ENCODE peak calls at places on chromosomes 6 and 20, in six cellular contexts. One of them, this sample, is unnamed.

GRCh38 chr6:136438445-136438844 is 111.8 kb downstream of the MAP7 start:
- DNase-seq in uterus: no peak
- DNase-seq in stomach: no peak
- DNase-seq in tibial artery: no peak
- DNase-seq in heart left ventricle: no peak
- DNase-seq in aorta: no peak
- DNase-seq in this sample: no peak

GRCh38 chr20:14336667-14337066 is 745 bp downstream of the FLRT3 start:
- DNase-seq in uterus: no peak
- DNase-seq in stomach: no peak
- DNase-seq in tibial artery: no peak
- DNase-seq in heart left ventricle: no peak
- DNase-seq in aorta: no peak
- DNase-seq in this sample: no peak

GRCh38 chr6:138966870-138967269 is 21.2 kb downstream of the REPS1 start:
- DNase-seq in uterus: no peak
- DNase-seq in stomach: no peak
- DNase-seq in tibial artery: no peak
- DNase-seq in heart left ventricle: no peak
- DNase-seq in aorta: no peak
- DNase-seq in this sample: no peak

GRCh38 chr20:63491078-63491477 is 7.8 kb downstream of the EEF1A2 start:
- DNase-seq in uterus: no peak
- DNase-seq in stomach: no peak
- DNase-seq in tibial artery: no peak
- DNase-seq in heart left ventricle: no peak
- DNase-seq in aorta: no peak
- DNase-seq in this sample: no peak

GRCh38 chr20:61874421-61875068 is 191.1 kb downstream of the TAF4 start:
- DNase-seq in uterus: no peak
- DNase-seq in stomach: no peak
- DNase-seq in tibial artery: no peak
- DNase-seq in heart left ventricle: no peak
- DNase-seq in aorta: no peak
- DNase-seq in this sample: peak

GRCh38 chr20:17613328-17614175 is 43.7 kb downstream of the DSTN start:
- DNase-seq in uterus: peak
- DNase-seq in stomach: peak
- DNase-seq in tibial artery: peak
- DNase-seq in heart left ventricle: no peak
- DNase-seq in aorta: peak
- DNase-seq in this sample: peak

GRCh38 chr20:47785900-47786762 is 850 bp upstream of the SULF2 start:
- DNase-seq in uterus: peak
- DNase-seq in stomach: peak
- DNase-seq in tibial artery: peak
- DNase-seq in heart left ventricle: peak
- DNase-seq in aorta: peak
- DNase-seq in this sample: peak

GRCh38 chr6:37049990-37050853 is 44.8 kb downstream of the FGD2 start:
- DNase-seq in uterus: no peak
- DNase-seq in stomach: peak
- DNase-seq in tibial artery: peak
- DNase-seq in heart left ventricle: peak
- DNase-seq in aorta: peak
- DNase-seq in this sample: peak

DNA sequence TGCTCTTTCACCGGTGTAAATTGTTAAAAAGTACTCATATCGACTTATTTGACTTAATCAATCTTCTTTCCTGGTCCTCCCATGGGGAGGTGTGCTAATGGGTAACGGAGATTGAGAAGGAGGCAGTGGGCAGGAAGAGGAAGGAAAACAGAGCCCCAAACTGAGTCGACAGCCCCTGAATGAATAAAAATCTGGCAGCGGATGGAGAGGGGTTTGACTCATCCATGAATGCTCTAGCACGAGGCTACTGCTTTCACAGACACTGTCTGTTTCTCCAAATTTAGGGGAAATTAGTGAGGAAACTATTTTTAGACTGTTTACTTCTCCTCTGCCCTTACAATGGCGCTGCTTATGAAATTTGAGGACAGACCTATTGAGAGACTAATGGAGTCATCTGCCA is 142.2 kb upstream of the ATXN1 start:
- DNase-seq in uterus: no peak
- DNase-seq in stomach: no peak
- DNase-seq in tibial artery: no peak
- DNase-seq in heart left ventricle: no peak
- DNase-seq in aorta: no peak
- DNase-seq in this sample: no peak
- H3K4me3 ChIP-seq in uterus: no peak
- H3K4me3 ChIP-seq in stomach: no peak
- H3K4me3 ChIP-seq in tibial artery: no peak
- H3K4me3 ChIP-seq in heart left ventricle: no peak
- H3K4me3 ChIP-seq in aorta: no peak
- H3K4me3 ChIP-seq in this sample: no peak

GRCh38 chr6:43645613-43645964 is 753 bp downstream of the RSPH9 start:
- DNase-seq in uterus: no peak
- DNase-seq in stomach: no peak
- DNase-seq in tibial artery: no peak
- DNase-seq in heart left ventricle: no peak
- DNase-seq in aorta: no peak
- DNase-seq in this sample: no peak
- H3K4me3 ChIP-seq in uterus: peak
- H3K4me3 ChIP-seq in stomach: peak
- H3K4me3 ChIP-seq in tibial artery: peak
- H3K4me3 ChIP-seq in heart left ventricle: peak
- H3K4me3 ChIP-seq in aorta: no peak
- H3K4me3 ChIP-seq in this sample: no peak

DNA sequence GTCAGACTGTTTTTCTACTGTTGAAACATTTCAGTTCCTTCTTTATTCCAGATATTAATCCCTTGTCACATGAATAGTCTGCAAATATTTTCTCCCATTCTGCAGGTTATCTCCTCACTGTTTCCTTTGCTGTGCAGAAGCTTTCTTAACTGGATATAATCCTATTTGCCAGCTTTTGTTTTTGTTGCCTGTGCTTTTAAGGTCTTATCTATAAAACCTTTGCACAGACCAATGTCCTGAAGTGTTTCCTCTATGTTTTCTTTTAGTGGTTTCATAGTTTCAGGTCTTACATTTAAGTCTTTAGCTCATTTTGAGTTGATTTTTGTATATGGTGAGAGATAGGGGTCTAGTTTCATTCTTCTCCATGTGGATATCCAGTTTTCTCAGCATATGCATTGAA is 19.2 kb downstream of the NCOA6 start:
- DNase-seq in uterus: no peak
- DNase-seq in stomach: no peak
- DNase-seq in tibial artery: no peak
- DNase-seq in heart left ventricle: no peak
- DNase-seq in aorta: no peak
- DNase-seq in this sample: no peak
- H3K4me3 ChIP-seq in uterus: no peak
- H3K4me3 ChIP-seq in stomach: no peak
- H3K4me3 ChIP-seq in tibial artery: no peak
- H3K4me3 ChIP-seq in heart left ventricle: no peak
- H3K4me3 ChIP-seq in aorta: no peak
- H3K4me3 ChIP-seq in this sample: no peak

GRCh38 chr6:29850011-29850553 is 22.5 kb downstream of the HLA-G start:
- DNase-seq in uterus: no peak
- DNase-seq in stomach: peak
- DNase-seq in tibial artery: no peak
- DNase-seq in heart left ventricle: peak
- DNase-seq in aorta: no peak
- DNase-seq in this sample: no peak
- H3K4me3 ChIP-seq in uterus: no peak
- H3K4me3 ChIP-seq in stomach: peak
- H3K4me3 ChIP-seq in tibial artery: peak
- H3K4me3 ChIP-seq in heart left ventricle: peak
- H3K4me3 ChIP-seq in aorta: no peak
- H3K4me3 ChIP-seq in this sample: no peak

GRCh38 chr20:19973920-19974620 is 43.1 kb upstream of the NAA20 start:
- DNase-seq in uterus: peak
- DNase-seq in stomach: peak
- DNase-seq in tibial artery: peak
- DNase-seq in heart left ventricle: peak
- DNase-seq in aorta: peak
- DNase-seq in this sample: no peak
- H3K4me3 ChIP-seq in uterus: no peak
- H3K4me3 ChIP-seq in stomach: peak
- H3K4me3 ChIP-seq in tibial artery: peak
- H3K4me3 ChIP-seq in heart left ventricle: peak
- H3K4me3 ChIP-seq in aorta: no peak
- H3K4me3 ChIP-seq in this sample: no peak

This sample was measured in mucosa of descending colon.